ENCODE peak calls at places on chromosome X, in seven cellular contexts. A, N, W, K, H, M and Y are unnamed samples.

GRCh38 chrX:117936162-117936561 is 180.4 kb downstream of the KLHL13 start:
- DNase-seq in K (peak), H (no peak), M (peak), A (no peak), W (no peak), N (no peak), Y (no peak)

GRCh38 chrX:31546130-31546529 is 474.3 kb upstream of the FTHL17 start:
- DNase-seq in A (peak), K (peak), W (no peak), N (peak), M (peak), H (no peak), Y (peak)

GRCh38 chrX:43269201-43269600 is 386.9 kb upstream of the MAOA start:
- DNase-seq in W (no peak), M (peak), N (no peak), A (no peak), K (peak), H (no peak), Y (no peak)

GRCh38 chrX:71976753-71977152 is 66.1 kb downstream of the NHSL2 start:
- DNase-seq in K (peak), A (no peak), W (no peak), M (no peak), H (no peak), N (no peak), Y (no peak)

GRCh38 chrX:24405959-24406358 is 45.5 kb downstream of the SUPT20HL1 start:
- DNase-seq in N (no peak), H (no peak), K (no peak), A (no peak), M (no peak), W (no peak), Y (no peak)

GRCh38 chrX:21132686-21133393 is 241.4 kb upstream of the CNKSR2 start:
- DNase-seq in A (no peak), K (no peak), H (no peak), N (no peak), W (no peak), M (peak), Y (no peak)

GRCh38 chrX:119945481-119945880 is 1.9 kb upstream of the NKAP start:
- DNase-seq in N (no peak), W (no peak), H (no peak), K (no peak), A (no peak), M (no peak), Y (no peak)

GRCh38 chrX:1322393-1322792 is 14.2 kb upstream of the IL3RA start:
- DNase-seq in H (no peak), M (no peak), W (no peak), N (no peak), K (no peak), A (no peak), Y (no peak)

GRCh38 chrX:45623266-45623665 is 422.6 kb upstream of the DIPK2B start:
- DNase-seq in A (peak), M (peak), N (peak), W (no peak), H (no peak), K (peak), Y (peak)

GRCh38 chrX:106903291-106903820 is at the start of gene RIPPLY1:
- DNase-seq in N (no peak), W (no peak), M (no peak), A (no peak), K (no peak), H (peak), Y (no peak)
- H3K4me3 ChIP-seq in N (no peak), W (no peak), M (no peak), A (no peak), K (no peak), H (no peak), Y (no peak)

GRCh38 chrX:69552512-69552911 is 48.4 kb downstream of the NALF2 start:
- DNase-seq in W (no peak), K (no peak), A (no peak), M (no peak), H (no peak), N (no peak), Y (no peak)
- H3K4me3 ChIP-seq in W (no peak), K (no peak), A (no peak), M (no peak), H (no peak), N (no peak), Y (no peak)

GRCh38 chrX:11435568-11435967 is 142.4 kb downstream of the AMELX start:
- DNase-seq in K (peak), H (no peak), M (no peak), W (no peak), A (peak), N (peak), Y (peak)
- H3K4me3 ChIP-seq in K (no peak), H (no peak), M (no peak), W (no peak), A (peak), N (no peak), Y (no peak)

DNA sequence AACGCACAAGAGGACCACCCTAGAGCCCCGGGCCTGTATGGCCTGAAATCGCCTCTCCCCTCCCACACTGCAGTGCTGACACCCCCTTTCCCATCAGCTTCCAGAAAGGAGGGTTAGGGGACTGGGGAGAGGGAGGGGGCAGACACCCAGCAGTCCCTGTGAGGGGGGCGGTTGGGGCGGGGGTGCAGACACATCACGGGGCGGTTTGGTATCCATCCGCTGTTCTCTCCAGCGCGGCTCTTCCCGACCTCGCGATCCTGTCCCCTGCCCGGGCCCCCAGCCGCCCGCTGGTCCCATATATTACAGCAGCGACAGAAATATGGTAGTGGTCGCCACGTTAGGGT is 404 bp upstream of the GPRASP2 start:
- DNase-seq in K (no peak), A (no peak), H (no peak), W (peak), N (no peak), M (no peak), Y (no peak)
- H3K4me3 ChIP-seq in K (peak), A (peak), H (no peak), W (peak), N (peak), M (peak), Y (peak)